ENCODE peak calls at places on chromosomes 11 and 22, in six cellular contexts. One of them, this sample, is unnamed.

GRCh38 chr22:38505595-38506117 is 455 bp downstream of the DDX17 start:
- DNase-seq in DND-41: peak
- DNase-seq in stomach: peak
- DNase-seq in lung: peak
- DNase-seq in fibroblast of lung: peak
- DNase-seq in brain microvascular endothelial cell: peak
- DNase-seq in this sample: no peak

GRCh38 chr11:95147364-95147905 is 57.8 kb downstream of the ENDOD1 start:
- DNase-seq in DND-41: no peak
- DNase-seq in stomach: no peak
- DNase-seq in lung: no peak
- DNase-seq in fibroblast of lung: peak
- DNase-seq in brain microvascular endothelial cell: peak
- DNase-seq in this sample: peak

GRCh38 chr11:47271961-47272661 is 2.2 kb downstream of the MADD start:
- DNase-seq in DND-41: no peak
- DNase-seq in stomach: peak
- DNase-seq in lung: no peak
- DNase-seq in fibroblast of lung: no peak
- DNase-seq in brain microvascular endothelial cell: no peak
- DNase-seq in this sample: no peak

GRCh38 chr11:96893988-96894387 is 504.2 kb downstream of the JRKL start:
- DNase-seq in DND-41: no peak
- DNase-seq in stomach: no peak
- DNase-seq in lung: no peak
- DNase-seq in fibroblast of lung: no peak
- DNase-seq in brain microvascular endothelial cell: no peak
- DNase-seq in this sample: no peak

GRCh38 chr22:37609240-37610152 is 862 bp downstream of the GGA1 start:
- DNase-seq in DND-41: peak
- DNase-seq in stomach: no peak
- DNase-seq in lung: no peak
- DNase-seq in fibroblast of lung: no peak
- DNase-seq in brain microvascular endothelial cell: peak
- DNase-seq in this sample: no peak

GRCh38 chr22:42910221-42910942 is 53.3 kb upstream of the ARFGAP3 start:
- DNase-seq in DND-41: no peak
- DNase-seq in stomach: no peak
- DNase-seq in lung: no peak
- DNase-seq in fibroblast of lung: no peak
- DNase-seq in brain microvascular endothelial cell: no peak
- DNase-seq in this sample: no peak

GRCh38 chr11:17164361-17165246 is 43.2 kb downstream of the PIK3C2A start:
- DNase-seq in DND-41: no peak
- DNase-seq in stomach: no peak
- DNase-seq in lung: no peak
- DNase-seq in fibroblast of lung: peak
- DNase-seq in brain microvascular endothelial cell: no peak
- DNase-seq in this sample: no peak

GRCh38 chr11:123054301-123055065 is 7.5 kb downstream of the HSPA8 start:
- DNase-seq in DND-41: peak
- DNase-seq in stomach: no peak
- DNase-seq in lung: no peak
- DNase-seq in fibroblast of lung: peak
- DNase-seq in brain microvascular endothelial cell: peak
- DNase-seq in this sample: peak

GRCh38 chr11:33874910-33875490 is 16.9 kb downstream of the LMO2 start:
- DNase-seq in DND-41: no peak
- DNase-seq in stomach: no peak
- DNase-seq in lung: no peak
- DNase-seq in fibroblast of lung: no peak
- DNase-seq in brain microvascular endothelial cell: no peak
- DNase-seq in this sample: no peak

GRCh38 chr22:37273846-37274225 is 8.5 kb upstream of the CYTH4 start:
- DNase-seq in DND-41: no peak
- DNase-seq in stomach: no peak
- DNase-seq in lung: no peak
- DNase-seq in fibroblast of lung: no peak
- DNase-seq in brain microvascular endothelial cell: no peak
- DNase-seq in this sample: no peak

GRCh38 chr11:110153474-110153873 is 60.3 kb downstream of the ZC3H12C start:
- DNase-seq in DND-41: no peak
- DNase-seq in stomach: no peak
- DNase-seq in lung: no peak
- DNase-seq in fibroblast of lung: no peak
- DNase-seq in brain microvascular endothelial cell: no peak
- DNase-seq in this sample: no peak

GRCh38 chr11:2996976-2997375 is 4.8 kb upstream of the NAP1L4 start:
- DNase-seq in DND-41: no peak
- DNase-seq in stomach: peak
- DNase-seq in lung: no peak
- DNase-seq in fibroblast of lung: no peak
- DNase-seq in brain microvascular endothelial cell: no peak
- DNase-seq in this sample: no peak

GRCh38 chr11:132549571-132549970 is 982.7 kb downstream of the OPCML start:
- DNase-seq in DND-41: no peak
- DNase-seq in stomach: no peak
- DNase-seq in lung: no peak
- DNase-seq in fibroblast of lung: no peak
- DNase-seq in brain microvascular endothelial cell: no peak
- DNase-seq in this sample: no peak

GRCh38 chr11:65972116-65972515 is 10.6 kb downstream of the SART1 start:
- DNase-seq in DND-41: no peak
- DNase-seq in stomach: no peak
- DNase-seq in lung: no peak
- DNase-seq in fibroblast of lung: no peak
- DNase-seq in brain microvascular endothelial cell: no peak
- DNase-seq in this sample: no peak

GRCh38 chr11:57345555-57346151 is 7.5 kb downstream of the P2RX3 start:
- DNase-seq in DND-41: peak
- DNase-seq in stomach: peak
- DNase-seq in lung: peak
- DNase-seq in fibroblast of lung: peak
- DNase-seq in brain microvascular endothelial cell: peak
- DNase-seq in this sample: no peak

GRCh38 chr11:12182650-12183511 is 72.5 kb downstream of the MICAL2 start:
- DNase-seq in DND-41: no peak
- DNase-seq in stomach: no peak
- DNase-seq in lung: peak
- DNase-seq in fibroblast of lung: peak
- DNase-seq in brain microvascular endothelial cell: peak
- DNase-seq in this sample: peak

GRCh38 chr22:47163481-47163875 is 401.0 kb downstream of the TBC1D22A start:
- DNase-seq in DND-41: no peak
- DNase-seq in stomach: no peak
- DNase-seq in lung: no peak
- DNase-seq in fibroblast of lung: no peak
- DNase-seq in brain microvascular endothelial cell: no peak
- DNase-seq in this sample: no peak

GRCh38 chr22:20135846-20136602 is 4.4 kb downstream of the ZDHHC8 start:
- DNase-seq in DND-41: no peak
- DNase-seq in stomach: no peak
- DNase-seq in lung: no peak
- DNase-seq in fibroblast of lung: no peak
- DNase-seq in brain microvascular endothelial cell: no peak
- DNase-seq in this sample: no peak

GRCh38 chr11:61378713-61379313 is 13.6 kb upstream of the TMEM216 start:
- DNase-seq in DND-41: no peak
- DNase-seq in stomach: no peak
- DNase-seq in lung: no peak
- DNase-seq in fibroblast of lung: peak
- DNase-seq in brain microvascular endothelial cell: peak
- DNase-seq in this sample: peak

GRCh38 chr11:125174686-125175085 is 10.1 kb downstream of the PKNOX2 start:
- DNase-seq in DND-41: no peak
- DNase-seq in stomach: no peak
- DNase-seq in lung: no peak
- DNase-seq in fibroblast of lung: no peak
- DNase-seq in brain microvascular endothelial cell: no peak
- DNase-seq in this sample: no peak

GRCh38 chr11:68397256-68397655 is 63.3 kb upstream of the PPP6R3 start:
- DNase-seq in DND-41: no peak
- DNase-seq in stomach: no peak
- DNase-seq in lung: no peak
- DNase-seq in fibroblast of lung: no peak
- DNase-seq in brain microvascular endothelial cell: no peak
- DNase-seq in this sample: no peak

GRCh38 chr11:84905411-84905810 is 721.7 kb downstream of the DLG2 start:
- DNase-seq in DND-41: no peak
- DNase-seq in stomach: no peak
- DNase-seq in lung: no peak
- DNase-seq in fibroblast of lung: peak
- DNase-seq in brain microvascular endothelial cell: peak
- DNase-seq in this sample: no peak

GRCh38 chr11:44617671-44618461 is 52.4 kb downstream of the CD82 start:
- DNase-seq in DND-41: no peak
- DNase-seq in stomach: no peak
- DNase-seq in lung: no peak
- DNase-seq in fibroblast of lung: no peak
- DNase-seq in brain microvascular endothelial cell: no peak
- DNase-seq in this sample: no peak

GRCh38 chr11:73225001-73225686 is 7.1 kb downstream of the P2RY2 start:
- DNase-seq in DND-41: no peak
- DNase-seq in stomach: no peak
- DNase-seq in lung: peak
- DNase-seq in fibroblast of lung: no peak
- DNase-seq in brain microvascular endothelial cell: no peak
- DNase-seq in this sample: no peak

GRCh38 chr22:30204742-30205111 is 41.8 kb downstream of the LIF start:
- DNase-seq in DND-41: no peak
- DNase-seq in stomach: peak
- DNase-seq in lung: no peak
- DNase-seq in fibroblast of lung: peak
- DNase-seq in brain microvascular endothelial cell: no peak
- DNase-seq in this sample: peak

GRCh38 chr11:124481365-124482323 is 36.1 kb upstream of the OR8B8 start:
- DNase-seq in DND-41: peak
- DNase-seq in stomach: no peak
- DNase-seq in lung: no peak
- DNase-seq in fibroblast of lung: peak
- DNase-seq in brain microvascular endothelial cell: peak
- DNase-seq in this sample: no peak

GRCh38 chr22:23070418-23071162 is at the start of gene GNAZ:
- DNase-seq in DND-41: no peak
- DNase-seq in stomach: no peak
- DNase-seq in lung: no peak
- DNase-seq in fibroblast of lung: no peak
- DNase-seq in brain microvascular endothelial cell: no peak
- DNase-seq in this sample: no peak

GRCh38 chr22:11605468-11605981 is 3922.5 kb upstream of the OR11H1 start:
- DNase-seq in DND-41: no peak
- DNase-seq in stomach: no peak
- DNase-seq in lung: no peak
- DNase-seq in fibroblast of lung: no peak
- DNase-seq in brain microvascular endothelial cell: no peak
- DNase-seq in this sample: no peak

GRCh38 chr11:70517996-70518907 is 119.9 kb downstream of the CTTN start:
- DNase-seq in DND-41: no peak
- DNase-seq in stomach: no peak
- DNase-seq in lung: no peak
- DNase-seq in fibroblast of lung: peak
- DNase-seq in brain microvascular endothelial cell: peak
- DNase-seq in this sample: peak
- TF ChIP-seq CTCF in DND-41: no peak
- TF ChIP-seq CTCF in stomach: no peak
- TF ChIP-seq CTCF in lung: no peak
- TF ChIP-seq CTCF in fibroblast of lung: no peak
- TF ChIP-seq CTCF in brain microvascular endothelial cell: no peak
- TF ChIP-seq CTCF in this sample: no peak

GRCh38 chr22:25403284-25403606 is 161.2 kb upstream of the GRK3 start:
- DNase-seq in DND-41: no peak
- DNase-seq in stomach: no peak
- DNase-seq in lung: no peak
- DNase-seq in fibroblast of lung: peak
- DNase-seq in brain microvascular endothelial cell: no peak
- DNase-seq in this sample: no peak
- H3K4me3 ChIP-seq in DND-41: peak
- H3K4me3 ChIP-seq in stomach: peak
- H3K4me3 ChIP-seq in lung: no peak
- H3K4me3 ChIP-seq in fibroblast of lung: peak
- H3K4me3 ChIP-seq in brain microvascular endothelial cell: peak
- H3K4me3 ChIP-seq in this sample: no peak

DNA sequence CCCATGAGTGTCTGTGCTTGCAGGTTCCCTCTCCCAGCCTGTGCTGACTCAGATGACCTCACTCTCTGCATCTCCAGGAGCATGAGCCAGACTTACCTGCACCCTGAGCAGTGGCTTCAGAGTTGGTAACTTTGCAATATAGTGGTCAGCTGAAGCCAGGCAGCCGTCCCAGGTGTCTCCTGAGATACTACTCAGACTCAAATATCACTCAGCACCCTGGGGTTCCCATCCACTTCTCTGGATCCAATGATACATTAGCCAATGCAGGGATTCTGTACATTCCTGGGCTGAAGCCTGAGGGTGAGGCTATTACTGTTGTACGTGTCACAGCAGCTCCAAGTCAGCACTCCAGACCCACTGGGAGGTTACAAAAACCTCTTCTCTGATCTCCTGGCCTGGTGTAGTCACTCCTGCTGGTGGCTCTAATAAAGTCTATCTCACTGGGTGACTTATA is 87.8 kb upstream of the TOP3B start:
- DNase-seq in DND-41: no peak
- DNase-seq in stomach: no peak
- DNase-seq in lung: no peak
- DNase-seq in fibroblast of lung: no peak
- DNase-seq in brain microvascular endothelial cell: no peak
- DNase-seq in this sample: no peak
- TF ChIP-seq CTCF in DND-41: no peak
- TF ChIP-seq CTCF in stomach: no peak
- TF ChIP-seq CTCF in lung: no peak
- TF ChIP-seq CTCF in fibroblast of lung: no peak
- TF ChIP-seq CTCF in brain microvascular endothelial cell: no peak
- TF ChIP-seq CTCF in this sample: no peak

GRCh38 chr11:1873048-1873812 is 18.5 kb downstream of the PRR33 start:
- DNase-seq in DND-41: no peak
- DNase-seq in stomach: no peak
- DNase-seq in lung: no peak
- DNase-seq in fibroblast of lung: peak
- DNase-seq in brain microvascular endothelial cell: no peak
- DNase-seq in this sample: no peak
- H3K4me3 ChIP-seq in DND-41: no peak
- H3K4me3 ChIP-seq in stomach: no peak
- H3K4me3 ChIP-seq in lung: no peak
- H3K4me3 ChIP-seq in fibroblast of lung: no peak
- H3K4me3 ChIP-seq in brain microvascular endothelial cell: no peak
- H3K4me3 ChIP-seq in this sample: no peak

DNA sequence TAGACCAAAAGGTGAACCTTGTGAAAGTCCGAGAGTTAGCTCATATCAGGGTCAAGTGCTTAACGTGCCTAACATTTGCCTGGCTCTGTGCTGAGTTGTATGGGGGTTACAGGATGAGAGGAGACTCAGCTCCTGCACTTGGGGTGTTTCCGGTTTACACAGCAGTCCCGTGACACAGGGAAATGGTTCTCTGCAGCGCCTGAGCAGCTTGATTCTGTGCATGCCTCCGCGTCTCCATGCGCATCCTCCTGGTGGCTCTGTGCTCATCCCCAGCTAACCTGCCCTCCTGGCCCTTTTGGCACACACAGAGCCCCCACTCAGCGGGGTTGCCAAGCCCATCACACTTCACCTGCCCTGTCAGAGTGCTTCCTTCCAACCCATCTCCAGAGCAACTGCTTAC is 238.3 kb upstream of the TBCEL start:
- DNase-seq in DND-41: no peak
- DNase-seq in stomach: no peak
- DNase-seq in lung: no peak
- DNase-seq in fibroblast of lung: no peak
- DNase-seq in brain microvascular endothelial cell: no peak
- DNase-seq in this sample: no peak
- TF ChIP-seq CTCF in DND-41: no peak
- TF ChIP-seq CTCF in stomach: no peak
- TF ChIP-seq CTCF in lung: no peak
- TF ChIP-seq CTCF in fibroblast of lung: no peak
- TF ChIP-seq CTCF in brain microvascular endothelial cell: no peak
- TF ChIP-seq CTCF in this sample: no peak